ENCODE peak calls at places on chromosomes 1 and 21, in five cellular contexts. V, X, O, W and J are unnamed samples.

GRCh38 chr1:76381450-76382108 is 307.0 kb downstream of the ST6GALNAC3 start:
- DNase-seq in V (no peak), X (peak; percentile 29), O (no peak), W (no peak), J (peak; percentile 51)

GRCh38 chr1:203717120-203717519 is 47.9 kb upstream of the LAX1 start:
- DNase-seq in V (no peak), X (no peak), O (no peak), W (no peak), J (no peak)

GRCh38 chr1:88276158-88276557 is 407.9 kb upstream of the PKN2 start:
- DNase-seq in V (peak; percentile 34), X (no peak), O (peak; percentile 22), W (no peak), J (no peak)

GRCh38 chr1:228037401-228038386 is 30.9 kb downstream of the WNT3A start:
- DNase-seq in V (no peak), X (peak; percentile 14), O (no peak), W (no peak), J (peak; percentile 40)

GRCh38 chr1:60988827-60989363 is 93.5 kb upstream of the NFIA start:
- DNase-seq in V (no peak), X (no peak), O (no peak), W (no peak), J (no peak)

GRCh38 chr1:238466459-238466858 is 575.7 kb upstream of the ZP4 start:
- DNase-seq in V (no peak), X (no peak), O (no peak), W (no peak), J (peak; percentile 68)

GRCh38 chr1:3483801-3484444 is 29.5 kb downstream of the ARHGEF16 start:
- DNase-seq in V (no peak), X (peak; percentile 32), O (peak; percentile 25), W (no peak), J (peak; percentile 42)

GRCh38 chr21:37087188-37087587 is 14.1 kb downstream of the TTC3 start:
- DNase-seq in V (no peak), X (peak; percentile 76), O (peak; percentile 66), W (no peak), J (peak; percentile 84)

GRCh38 chr1:211925016-211925415 is 94.5 kb upstream of the LPGAT1 start:
- DNase-seq in V (no peak), X (no peak), O (peak; percentile 65), W (no peak), J (no peak)

GRCh38 chr1:214587165-214587564 is 15.8 kb upstream of the CENPF start:
- DNase-seq in V (no peak), X (no peak), O (no peak), W (no peak), J (no peak)

GRCh38 chr1:7539772-7540175 is 231.3 kb upstream of the VAMP3 start:
- DNase-seq in V (no peak), X (no peak), O (peak; percentile 74), W (peak; percentile 78), J (peak; percentile 52)

GRCh38 chr1:18234790-18235242 is 127.2 kb downstream of the IGSF21 start:
- DNase-seq in V (no peak), X (peak; percentile 15), O (peak; percentile 63), W (no peak), J (peak; percentile 34)

GRCh38 chr1:30809514-30810263 is 52.1 kb upstream of the LAPTM5 start:
- DNase-seq in V (peak; percentile 67), X (peak; percentile 91), O (no peak), W (no peak), J (peak; percentile 93)

GRCh38 chr1:91736999-91737615 is 148.8 kb downstream of the TGFBR3 start:
- DNase-seq in V (no peak), X (peak; percentile 77), O (peak; percentile 86), W (no peak), J (peak; percentile 74)

GRCh38 chr1:2982615-2983318 is 38.5 kb upstream of the ACTRT2 start:
- DNase-seq in V (no peak), X (no peak), O (no peak), W (peak; percentile 75), J (no peak)

GRCh38 chr1:232868793-232869491 is 63.7 kb downstream of the MAP10 start:
- DNase-seq in V (peak; percentile 75), X (peak; percentile 86), O (peak; percentile 66), W (no peak), J (peak; percentile 96)

GRCh38 chr1:93620841-93621210 is 60.8 kb downstream of the BCAR3 start:
- DNase-seq in V (no peak), X (peak; percentile 44), O (no peak), W (no peak), J (no peak)

GRCh38 chr1:22469219-22469618 is 17.6 kb downstream of the ZBTB40 start:
- DNase-seq in V (no peak), X (no peak), O (no peak), W (no peak), J (no peak)

GRCh38 chr1:93708734-93709481 is 27.3 kb upstream of the BCAR3 start:
- DNase-seq in V (no peak), X (peak; percentile 58), O (no peak), W (no peak), J (no peak)

GRCh38 chr1:99727575-99728190 is 38.8 kb downstream of the FRRS1 start:
- DNase-seq in V (peak; percentile 97), X (peak; percentile 76), O (no peak), W (no peak), J (peak; percentile 96)

GRCh38 chr1:99726818-99727217 is 39.6 kb downstream of the FRRS1 start:
- DNase-seq in V (no peak), X (no peak), O (no peak), W (no peak), J (no peak)

GRCh38 chr1:99726407-99726806 is 40.0 kb downstream of the FRRS1 start:
- DNase-seq in V (no peak), X (no peak), O (no peak), W (no peak), J (no peak)

GRCh38 chr1:99725996-99726395 is 40.4 kb downstream of the FRRS1 start:
- DNase-seq in V (no peak), X (no peak), O (no peak), W (no peak), J (no peak)

GRCh38 chr1:99728494-99729235 is 37.8 kb downstream of the FRRS1 start:
- DNase-seq in V (no peak), X (peak; percentile 26), O (peak; percentile 47), W (no peak), J (peak; percentile 41)
- H3K4me3 ChIP-seq in V (no peak overlapping the region), X (no peak overlapping the region), O (no peak overlapping the region), W (no peak overlapping the region), J (no peak overlapping the region)

GRCh38 chr1:39490596-39491145 is 765 bp upstream of the BMP8A start:
- DNase-seq in V (no peak), X (no peak), O (no peak), W (peak; percentile 83), J (no peak)
- H3K4me3 ChIP-seq in V (peak overlapping the region; percentile 22), X (no peak overlapping the region), O (peak overlapping the region; percentile 74), W (peak overlapping the region; percentile 53), J (peak overlapping the region; percentile 42)

DNA sequence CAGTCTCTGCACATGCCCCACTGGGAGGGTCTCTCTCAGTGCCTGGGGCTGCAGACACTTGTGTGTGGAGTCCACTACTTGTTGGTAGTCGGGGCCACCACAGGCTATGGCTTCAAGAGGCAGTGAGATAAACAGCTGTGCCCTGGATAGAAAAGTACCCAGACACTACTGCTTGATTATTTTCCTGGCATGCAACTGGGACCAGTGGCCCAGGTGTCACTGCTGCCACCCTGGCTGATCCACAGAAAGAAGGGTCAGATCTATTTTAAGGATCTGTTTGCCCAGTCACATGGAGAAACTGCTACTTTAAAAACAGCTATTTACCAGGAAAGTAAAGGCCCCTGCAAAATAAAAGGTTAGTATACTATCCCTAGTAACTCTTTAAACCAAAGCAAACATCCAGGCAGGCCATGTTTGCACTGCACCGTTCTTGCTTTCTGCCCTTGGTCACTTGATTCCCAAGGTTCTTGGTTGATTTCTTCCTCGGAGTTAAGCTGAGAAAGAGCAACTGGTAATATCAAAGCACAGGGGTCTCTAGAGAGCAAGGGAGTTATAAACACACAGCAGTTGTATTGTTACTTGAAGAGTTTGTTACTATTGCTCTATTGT is 99.9 kb downstream of the GLUL start:
- DNase-seq in V (no peak), X (no peak), O (no peak), W (no peak), J (no peak)
- H3K4me3 ChIP-seq in V (no peak overlapping the region), X (no peak overlapping the region), O (no peak overlapping the region), W (no peak overlapping the region), J (no peak overlapping the region)

DNA sequence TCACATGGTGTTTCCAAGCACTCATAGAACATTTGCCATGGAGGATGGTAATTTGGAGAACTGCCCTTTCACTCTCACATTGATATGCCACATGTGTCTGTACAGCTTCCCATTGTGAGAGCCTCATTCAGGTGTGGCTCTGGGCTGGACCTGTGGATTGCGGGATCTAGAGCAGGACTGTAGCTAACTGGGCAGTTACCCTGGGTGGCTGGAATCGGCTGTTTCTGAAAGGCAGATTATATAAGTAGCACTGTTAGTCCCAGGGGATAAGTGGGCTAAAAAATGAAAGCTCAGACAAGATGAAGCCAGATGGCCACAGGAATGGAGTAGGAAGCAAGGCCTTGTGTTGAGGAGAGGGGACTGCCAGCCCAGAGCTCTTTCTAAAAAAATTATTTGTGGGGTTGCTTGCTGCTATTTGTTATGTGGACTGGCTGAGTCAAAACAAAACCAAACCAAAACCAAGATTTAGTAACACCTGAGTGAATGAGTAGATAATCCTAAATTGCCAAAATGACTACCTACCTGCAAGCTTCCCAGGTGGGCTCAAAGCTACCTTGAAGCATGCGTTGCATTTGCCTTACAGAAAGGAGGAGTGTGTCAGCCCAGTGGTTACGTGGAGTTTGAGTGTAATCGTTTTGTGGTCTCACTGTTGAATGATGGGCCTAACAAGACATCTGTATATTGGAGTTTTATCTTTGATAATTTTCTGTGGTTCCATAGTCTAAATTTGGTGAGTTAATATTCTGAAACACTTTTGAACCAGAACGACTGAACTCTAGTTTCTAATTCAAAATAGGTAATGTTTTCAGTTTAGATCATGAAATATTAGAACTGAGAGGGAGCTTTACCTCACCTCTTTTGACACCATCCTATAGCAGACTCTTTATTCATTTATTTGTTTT is 58.0 kb downstream of the SDCCAG8 start:
- DNase-seq in V (no peak), X (no peak), O (no peak), W (no peak), J (no peak)
- H3K4me3 ChIP-seq in V (no peak overlapping the region), X (no peak overlapping the region), O (no peak overlapping the region), W (no peak overlapping the region), J (no peak overlapping the region)

DNA sequence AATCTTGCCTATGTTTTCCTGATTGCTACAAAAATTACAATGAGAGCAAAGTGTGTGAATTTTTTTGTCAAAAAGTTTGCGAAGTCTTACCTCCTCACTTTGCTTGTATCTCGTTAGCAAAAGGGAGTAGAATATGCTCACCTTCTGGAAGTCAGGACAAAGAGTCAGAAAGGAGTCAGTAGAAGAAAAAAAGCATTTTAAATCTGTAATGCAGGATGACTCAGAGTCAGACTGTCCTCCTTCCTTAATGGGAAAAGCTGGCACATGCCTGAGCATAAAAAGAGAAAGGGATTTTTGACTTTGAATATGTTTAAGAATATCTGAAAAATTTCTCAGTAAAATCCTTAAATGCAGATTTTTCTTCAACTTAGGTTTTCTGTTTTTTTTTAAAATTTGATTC is 14.2 kb upstream of the VN1R5 start:
- DNase-seq in V (no peak), X (no peak), O (no peak), W (no peak), J (peak; percentile 13)
- H3K4me3 ChIP-seq in V (no peak overlapping the region), X (no peak overlapping the region), O (no peak overlapping the region), W (no peak overlapping the region), J (no peak overlapping the region)

GRCh38 chr1:153260980-153261792 is 1.7 kb downstream of the LORICRIN start:
- DNase-seq in V (no peak), X (peak; percentile 21), O (no peak), W (peak; percentile 81), J (peak; percentile 7)
- H3K4me3 ChIP-seq in V (peak overlapping the region; percentile 42), X (peak overlapping the region; percentile 16), O (peak overlapping the region; percentile 45), W (peak overlapping the region; percentile 30), J (peak overlapping the region; percentile 11)